ENCODE peak calls at places on chromosomes 4 and X, in eight cellular contexts. T is ACHN, A is AG20443, G is HT-29, L is body of pancreas, R is right lobe of liver, B is anterior cingulate cortex, V is ureter. N is an unnamed sample.
A peak's percentile ranks its signal among the peaks of the same experiment; 100 is the strongest.

GRCh38 chr4:26958925-26959653 is 98.4 kb downstream of the STIM2 start:
- DNase-seq in T (no peak), A (no peak), G (no peak), L (no peak), R (no peak), B (no peak), V (no peak), N (no peak)

GRCh38 chr4:137393043-137393442 is 139.3 kb downstream of the PCDH18 start:
- DNase-seq in T (no peak), A (no peak), G (no peak), L (no peak), R (no peak), B (no peak), V (no peak), N (no peak)

GRCh38 chr4:184807797-184808718 is 17.7 kb downstream of the ACSL1 start:
- DNase-seq in T (no peak), A (no peak), G (peak; percentile 36), L (peak; percentile 31), R (no peak), B (peak; percentile 86), V (no peak), N (peak; percentile 94)

GRCh38 chrX:9352683-9353430 is 112.0 kb upstream of the TBL1X start:
- DNase-seq in T (no peak), A (peak; percentile 30), G (no peak), L (peak; percentile 11), R (no peak), B (no peak), V (no peak), N (no peak)

GRCh38 chrX:130626521-130626920 is 224.7 kb downstream of the RBMX2 start:
- DNase-seq in T (no peak), A (peak; percentile 16), G (no peak), L (no peak), R (no peak), B (no peak), V (no peak), N (no peak)

GRCh38 chr4:87120411-87121162 is 99.8 kb downstream of the KLHL8 start:
- DNase-seq in T (no peak), A (no peak), G (peak; percentile 90), L (peak; percentile 64), R (peak; percentile 80), B (no peak), V (peak; percentile 91), N (peak; percentile 28)

GRCh38 chrX:40661489-40661888 is 14.1 kb upstream of the CXorf38 start:
- DNase-seq in T (no peak), A (no peak), G (no peak), L (no peak), R (no peak), B (no peak), V (no peak), N (no peak)

GRCh38 chr4:133390198-133390855 is 241.2 kb downstream of the PCDH10 start:
- DNase-seq in T (no peak), A (no peak), G (no peak), L (no peak), R (no peak), B (no peak), V (no peak), N (no peak)

GRCh38 chrX:1351981-1352714 is 15.6 kb downstream of the IL3RA start:
- DNase-seq in T (no peak), A (no peak), G (no peak), L (no peak), R (no peak), B (no peak), V (no peak), N (no peak)

GRCh38 chrX:154026136-154026806 is 6.6 kb upstream of the IRAK1 start:
- DNase-seq in T (no peak), A (peak; percentile 53), G (no peak), L (no peak), R (no peak), B (no peak), V (no peak), N (no peak)

GRCh38 chr4:176238819-176239218 is 30.2 kb downstream of the ASB5 start:
- DNase-seq in T (no peak), A (no peak), G (no peak), L (no peak), R (no peak), B (no peak), V (no peak), N (no peak)

GRCh38 chr4:139823345-139823744 is 157.7 kb downstream of the MGST2 start:
- DNase-seq in T (no peak), A (no peak), G (no peak), L (no peak), R (no peak), B (no peak), V (no peak), N (no peak)

GRCh38 chrX:123869488-123869887 is 9.6 kb downstream of the XIAP start:
- DNase-seq in T (no peak), A (no peak), G (no peak), L (no peak), R (no peak), B (no peak), V (no peak), N (no peak)

GRCh38 chr4:169975837-169976796 is 50.1 kb downstream of the MFAP3L start:
- DNase-seq in T (no peak), A (no peak), G (no peak), L (no peak), R (peak; percentile 88), B (no peak), V (no peak), N (no peak)

GRCh38 chr4:27692098-27692679 is 831.5 kb downstream of the STIM2 start:
- DNase-seq in T (peak; percentile 55), A (no peak), G (peak; percentile 55), L (peak; percentile 19), R (no peak), B (no peak), V (no peak), N (peak; percentile 25)

GRCh38 chr4:6470502-6471302 is 1.7 kb downstream of the PPP2R2C start:
- DNase-seq in T (peak; percentile 61), A (peak; percentile 84), G (no peak), L (peak; percentile 54), R (peak; percentile 46), B (peak; percentile 61), V (peak; percentile 44), N (peak; percentile 72)

GRCh38 chrX:153723351-153724251 is 586 bp downstream of the BCAP31 start:
- DNase-seq in T (peak; percentile 51), A (peak; percentile 42), G (peak; percentile 78), L (peak; percentile 51), R (peak; percentile 70), B (no peak), V (no peak), N (no peak)

GRCh38 chrX:3244203-3244743 is 102.2 kb downstream of the MXRA5 start:
- DNase-seq in T (peak; percentile 1), A (peak; percentile 47), G (no peak), L (no peak), R (no peak), B (no peak), V (no peak), N (no peak)

GRCh38 chrX:43176686-43177085 is 398.7 kb upstream of the PPP1R2C start:
- DNase-seq in T (no peak), A (no peak), G (no peak), L (no peak), R (no peak), B (no peak), V (no peak), N (no peak)

GRCh38 chr4:147975902-147976301 is 244.0 kb downstream of the ARHGAP10 start:
- DNase-seq in T (no peak), A (peak; percentile 15), G (no peak), L (no peak), R (no peak), B (no peak), V (no peak), N (no peak)

GRCh38 chr4:92091335-92091734 is 212.4 kb upstream of the GRID2 start:
- DNase-seq in T (peak; percentile 2), A (no peak), G (no peak), L (peak; percentile 32), R (no peak), B (no peak), V (no peak), N (no peak)

GRCh38 chr4:132587626-132588025 is 561.5 kb upstream of the PCDH10 start:
- DNase-seq in T (no peak), A (no peak), G (no peak), L (no peak), R (no peak), B (no peak), V (no peak), N (no peak)

GRCh38 chr4:153643406-153644016 is 40.6 kb upstream of the TLR2 start:
- DNase-seq in T (peak; percentile 66), A (peak; percentile 33), G (peak; percentile 63), L (no peak), R (no peak), B (no peak), V (no peak), N (no peak)

GRCh38 chrX:114959729-114960128 is 57.7 kb downstream of the IL13RA2 start:
- DNase-seq in T (peak; percentile 1), A (peak; percentile 14), G (peak; percentile 19), L (no peak), R (no peak), B (no peak), V (no peak), N (no peak)

GRCh38 chr4:154612472-154613414 is at the start of gene FGG:
- DNase-seq in T (no peak), A (no peak), G (no peak), L (no peak), R (peak; percentile 93), B (no peak), V (no peak), N (no peak)

GRCh38 chrX:39869846-39870601 is 227.7 kb downstream of the BCOR start:
- DNase-seq in T (peak; percentile 22), A (peak; percentile 21), G (no peak), L (no peak), R (no peak), B (no peak), V (no peak), N (no peak)

GRCh38 chr4:168162604-168163003 is 70.3 kb downstream of the ANXA10 start:
- DNase-seq in T (no peak), A (no peak), G (peak; percentile 7), L (peak; percentile 64), R (no peak), B (no peak), V (no peak), N (no peak)

GRCh38 chr4:122232633-122233032 is 80.5 kb downstream of the BLTP1 start:
- DNase-seq in T (no peak), A (no peak), G (no peak), L (no peak), R (no peak), B (no peak), V (no peak), N (no peak)

GRCh38 chr4:182547435-182547834 is 304.2 kb downstream of the TENM3 start:
- DNase-seq in T (no peak), A (no peak), G (no peak), L (no peak), R (no peak), B (no peak), V (no peak), N (no peak)